ENCODE peak calls at places on chromosome 14, in seven cellular contexts. J, B, N, I, L, O and A are unnamed samples.

GRCh38 chr14:75242546-75243273 is 35.9 kb upstream of the FOS start:
- DNase-seq in J (no peak), B (no peak), N (no peak), I (no peak), L (no peak), O (no peak), A (peak; percentile 87)

GRCh38 chr14:104293851-104294627 is 155.7 kb downstream of the KIF26A start:
- DNase-seq in J (peak; percentile 26), B (no peak), N (no peak), I (no peak), L (no peak), O (no peak), A (no peak)

GRCh38 chr14:19801118-19801464 is 2.5 kb upstream of the OR4N2 start:
- DNase-seq in J (no peak), B (no peak), N (no peak), I (no peak), L (no peak), O (no peak), A (no peak)

GRCh38 chr14:83347874-83348273 is 1814.2 kb upstream of the SEL1L start:
- DNase-seq in J (no peak), B (no peak), N (no peak), I (no peak), L (no peak), O (no peak), A (peak; percentile 31)

GRCh38 chr14:75518625-75519024 is 3.6 kb upstream of the BATF start:
- DNase-seq in J (peak; percentile 55), B (no peak), N (peak; percentile 30), I (peak; percentile 12), L (peak; percentile 41), O (no peak), A (no peak)

GRCh38 chr14:31941487-31941886 is 135.6 kb upstream of the ARHGAP5 start:
- DNase-seq in J (no peak), B (no peak), N (no peak), I (no peak), L (peak; percentile 95), O (no peak), A (no peak)

GRCh38 chr14:30496852-30497251 is 62.1 kb upstream of the G2E3 start:
- DNase-seq in J (no peak), B (no peak), N (no peak), I (no peak), L (no peak), O (no peak), A (no peak)

GRCh38 chr14:88998027-88998426 is 173.6 kb downstream of the TTC8 start:
- DNase-seq in J (no peak), B (no peak), N (no peak), I (no peak), L (no peak), O (peak; percentile 60), A (no peak)

GRCh38 chr14:104228716-104229620 is 90.6 kb downstream of the KIF26A start:
- DNase-seq in J (no peak), B (no peak), N (no peak), I (no peak), L (no peak), O (no peak), A (no peak)

GRCh38 chr14:32134448-32135070 is 57.5 kb downstream of the ARHGAP5 start:
- DNase-seq in J (peak; percentile 77), B (no peak), N (no peak), I (no peak), L (no peak), O (no peak), A (peak; percentile 59)

GRCh38 chr14:84493779-84494178 is 1036.2 kb upstream of the FLRT2 start:
- DNase-seq in J (no peak), B (no peak), N (no peak), I (no peak), L (no peak), O (no peak), A (no peak)

GRCh38 chr14:51780006-51780692 is 80.3 kb upstream of the GNG2 start:
- DNase-seq in J (peak; percentile 61), B (no peak), N (peak; percentile 42), I (peak; percentile 49), L (peak; percentile 50), O (peak; percentile 80), A (peak; percentile 59)

GRCh38 chr14:40920380-40920779 is 686.3 kb upstream of the LRFN5 start:
- DNase-seq in J (no peak), B (no peak), N (no peak), I (no peak), L (no peak), O (no peak), A (no peak)

GRCh38 chr14:102556098-102556677 is 36.3 kb upstream of the RCOR1 start:
- DNase-seq in J (no peak), B (no peak), N (no peak), I (no peak), L (no peak), O (peak; percentile 22), A (no peak)

GRCh38 chr14:65103150-65103760 is 938 bp upstream of the MAX start:
- DNase-seq in J (peak; percentile 58), B (no peak), N (no peak), I (no peak), L (peak; percentile 24), O (peak; percentile 23), A (peak; percentile 27)

GRCh38 chr14:82724296-82724695 is 1190.6 kb upstream of the SEL1L start:
- DNase-seq in J (no peak), B (no peak), N (no peak), I (no peak), L (no peak), O (no peak), A (no peak)

GRCh38 chr14:41607119-41607785 is 576 bp downstream of the LRFN5 start:
- DNase-seq in J (no peak), B (no peak), N (no peak), I (no peak), L (no peak), O (no peak), A (no peak)

DNA sequence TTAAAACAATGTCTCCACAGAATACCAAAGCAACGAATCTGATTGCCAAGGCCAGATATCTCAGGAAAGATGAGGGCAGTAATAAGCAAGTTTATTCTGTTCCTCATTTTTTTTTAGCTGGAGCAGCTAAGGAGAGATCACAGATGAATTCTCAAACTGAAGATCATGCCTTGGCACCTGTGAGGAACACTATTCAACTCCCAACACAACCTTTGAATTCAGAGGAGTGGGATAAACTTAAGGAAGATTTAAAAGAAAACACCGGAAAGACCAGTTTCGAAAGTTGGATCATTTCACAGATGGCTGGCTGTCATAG is 994 bp downstream of the PRORP start:
- DNase-seq in J (no peak), B (no peak), N (no peak), I (no peak), L (no peak), O (no peak), A (no peak)
- H3K4me3 ChIP-seq in J (peak overlapping the region; percentile 90), B (peak overlapping the region; percentile 97), N (peak overlapping the region; percentile 62), I (peak overlapping the region; percentile 81), L (peak overlapping the region; percentile 86), O (peak overlapping the region; percentile 81), A (peak overlapping the region; percentile 82)

DNA sequence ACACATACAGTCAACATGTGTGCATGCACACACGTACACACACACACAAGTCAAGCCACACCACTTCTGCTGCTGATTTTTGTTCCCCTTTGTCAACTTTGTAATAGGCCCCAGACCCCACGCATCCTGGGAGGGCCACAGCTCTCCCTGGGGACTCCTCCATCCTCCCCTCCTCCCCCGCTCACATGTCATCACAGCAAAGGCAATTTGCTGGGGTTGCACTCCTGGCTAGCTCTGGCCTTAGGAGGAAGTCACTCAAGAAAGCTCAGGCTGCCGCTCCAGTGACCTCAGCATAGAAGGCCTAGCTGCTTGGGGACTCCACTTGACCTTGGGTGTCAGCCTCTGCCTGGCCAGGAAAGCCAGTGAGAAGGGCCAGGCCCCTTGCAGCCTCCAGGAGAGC is 27.2 kb downstream of the NGB start:
- DNase-seq in J (no peak), B (no peak), N (no peak), I (no peak), L (no peak), O (no peak), A (no peak)
- TF ChIP-seq RAD21 in J (no peak), B (no peak), N (no peak), I (no peak), L (no peak), O (no peak), A (no peak)

GRCh38 chr14:99578541-99579044 is 25.4 kb downstream of the CCDC85C start:
- DNase-seq in J (peak; percentile 32), B (no peak), N (no peak), I (no peak), L (no peak), O (no peak), A (no peak)
- H3K4me3 ChIP-seq in J (no peak overlapping the region), B (no peak overlapping the region), N (no peak overlapping the region), I (peak overlapping the region; percentile 52), L (no peak overlapping the region), O (no peak overlapping the region), A (no peak overlapping the region)

DNA sequence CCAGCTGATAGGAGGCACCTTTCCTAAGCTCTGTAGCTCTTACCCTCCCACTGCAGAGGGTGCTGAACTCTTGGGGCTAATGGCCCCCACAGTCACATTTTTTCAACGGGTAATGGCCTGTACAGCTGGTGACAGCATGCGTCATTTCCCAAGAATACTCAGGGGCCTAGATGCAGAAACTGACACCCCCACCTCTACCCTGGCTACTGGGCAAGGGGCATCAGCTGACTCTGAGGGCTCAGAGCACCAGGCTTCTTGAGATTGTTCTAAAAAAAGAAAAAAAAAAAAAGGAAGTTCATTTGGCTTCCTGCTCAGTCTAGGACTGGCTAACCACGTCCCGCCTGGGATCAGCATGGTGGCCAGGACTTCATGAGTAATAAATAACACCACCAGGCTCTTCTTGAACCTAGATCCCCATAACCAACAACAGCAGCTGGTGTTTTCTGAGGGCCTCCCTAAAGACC is 35.2 kb downstream of the ZFP36L1 start:
- DNase-seq in J (no peak), B (no peak), N (peak; percentile 34), I (no peak), L (peak; percentile 39), O (no peak), A (peak; percentile 28)
- TF ChIP-seq RAD21 in J (no peak), B (no peak), N (peak; percentile 20), I (no peak), L (no peak), O (no peak), A (no peak)

GRCh38 chr14:67623114-67623513 is 3.4 kb downstream of the ARG2 start:
- DNase-seq in J (no peak), B (no peak), N (no peak), I (no peak), L (peak; percentile 70), O (no peak), A (no peak)
- H3K4me3 ChIP-seq in J (no peak overlapping the region), B (no peak overlapping the region), N (no peak overlapping the region), I (no peak overlapping the region), L (no peak overlapping the region), O (no peak overlapping the region), A (no peak overlapping the region)

DNA sequence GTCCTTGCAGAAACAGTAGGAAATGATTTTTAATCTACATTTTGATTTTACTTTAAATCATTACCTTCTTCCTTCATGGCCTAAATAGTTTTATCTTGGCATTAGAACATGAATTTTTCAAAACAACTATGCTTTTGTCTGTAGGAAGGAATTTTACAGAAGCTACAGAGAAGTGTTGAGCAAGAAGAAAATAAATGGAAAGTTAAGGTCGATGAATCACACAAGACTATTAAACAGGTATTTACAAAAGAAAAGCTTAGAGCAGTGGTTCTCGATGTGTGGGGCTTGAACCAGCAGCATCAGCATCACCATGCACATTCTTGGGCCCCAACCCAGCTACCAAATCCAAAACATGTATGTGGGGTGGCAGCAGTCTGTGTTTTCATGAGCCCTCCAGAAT is 91.6 kb downstream of the KTN1 start:
- DNase-seq in J (no peak), B (no peak), N (no peak), I (no peak), L (no peak), O (no peak), A (peak; percentile 37)
- TF ChIP-seq RAD21 in J (no peak), B (no peak), N (no peak), I (no peak), L (no peak), O (no peak), A (no peak)